ENCODE peak calls at places on chromosomes 2 and 18, in seven cellular contexts. R is CD8-positive, alpha-beta T cell; C is RWPE2; O is left ventricle myocardium inferior; B is neural progenitor cell; T is heart left ventricle; M is endothelial cell of umbilical vein. H is an unnamed sample.

GRCh38 chr2:84946204-84947009 is 24.6 kb upstream of the KCMF1 start:
- DNase-seq in R (peak; percentile 53), C (peak; percentile 94), O (no peak), B (no peak), T (no peak), M (peak; percentile 61), H (no peak)

GRCh38 chr2:127531133-127531709 is 4.3 kb upstream of the MYO7B start:
- DNase-seq in R (no peak), C (no peak), O (no peak), B (no peak), T (no peak), M (no peak), H (no peak)

GRCh38 chr2:239958366-239958765 is 66.8 kb downstream of the NDUFA10 start:
- DNase-seq in R (no peak), C (peak; percentile 35), O (no peak), B (no peak), T (no peak), M (no peak), H (peak; percentile 57)

GRCh38 chr2:263774-264492 is at the start of gene SH3YL1:
- DNase-seq in R (peak; percentile 63), C (peak; percentile 70), O (no peak), B (peak; percentile 39), T (peak; percentile 5), M (peak; percentile 7), H (peak; percentile 78)

GRCh38 chr2:240814280-240814679 is 5.7 kb downstream of the KIF1A start:
- DNase-seq in R (no peak), C (no peak), O (no peak), B (no peak), T (no peak), M (no peak), H (no peak)

GRCh38 chr2:240411261-240412160 is 24.0 kb upstream of the GPC1 start:
- DNase-seq in R (no peak), C (no peak), O (no peak), B (no peak), T (no peak), M (no peak), H (peak; percentile 23)

GRCh38 chr2:227411320-227411989 is 23.7 kb upstream of the SCYGR1 start:
- DNase-seq in R (no peak), C (no peak), O (no peak), B (no peak), T (no peak), M (no peak), H (no peak)

GRCh38 chr18:28439870-28440269 is 262.9 kb upstream of the CDH2 start:
- DNase-seq in R (no peak), C (no peak), O (no peak), B (no peak), T (no peak), M (no peak), H (no peak)

GRCh38 chr2:23092831-23093230 is 292.1 kb upstream of the KLHL29 start:
- DNase-seq in R (no peak), C (no peak), O (no peak), B (peak; percentile 76), T (no peak), M (no peak), H (no peak)

GRCh38 chr2:23091900-23092299 is 293.1 kb upstream of the KLHL29 start:
- DNase-seq in R (no peak), C (no peak), O (no peak), B (no peak), T (no peak), M (no peak), H (no peak)

DNA sequence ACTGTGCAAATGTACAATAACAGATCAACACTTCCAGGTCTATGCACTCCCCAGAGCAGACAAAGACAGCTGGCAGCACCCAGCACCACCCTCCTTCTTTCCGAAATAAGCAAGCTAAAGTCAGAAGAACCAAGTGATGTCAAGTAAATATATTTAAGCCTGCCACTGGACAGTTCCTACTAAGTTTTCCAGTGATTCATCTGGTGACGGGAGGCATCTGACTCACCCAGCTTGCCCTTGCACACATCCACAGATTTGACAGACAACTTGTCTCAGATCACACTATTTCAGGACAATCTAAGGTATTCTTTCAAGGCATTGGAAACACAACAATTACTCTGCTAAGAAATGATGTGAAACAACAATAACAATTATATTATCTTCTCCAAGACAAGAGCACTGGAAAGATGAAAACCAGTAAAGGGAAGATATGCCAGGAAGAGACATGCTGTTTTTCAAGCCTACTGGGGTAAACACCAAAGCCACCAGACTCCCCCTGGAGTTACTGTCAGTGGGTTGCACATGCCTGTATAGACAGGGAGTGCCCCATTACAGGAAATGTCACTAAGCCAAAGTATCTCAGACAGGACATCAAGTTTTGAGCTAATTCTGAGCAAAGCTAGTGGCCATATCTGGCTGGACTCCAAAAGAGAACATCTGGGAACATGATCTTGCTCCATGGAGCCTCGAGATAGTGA is 287.9 kb upstream of the KLHL29 start:
- DNase-seq in R (no peak), C (no peak), O (no peak), B (no peak), T (no peak), M (no peak), H (no peak)
- TF ChIP-seq CTCF in R (no peak), C (no peak), O (no peak), B (no peak), T (no peak), M (no peak), H (no peak)

GRCh38 chr18:2969695-2970094 is 43.2 kb downstream of the LPIN2 start:
- DNase-seq in R (no peak), C (no peak), O (no peak), B (no peak), T (no peak), M (no peak), H (no peak)

GRCh38 chr18:2965797-2966196 is 47.1 kb downstream of the LPIN2 start:
- DNase-seq in R (no peak), C (no peak), O (no peak), B (no peak), T (no peak), M (no peak), H (no peak)

GRCh38 chr18:2967357-2967756 is 45.6 kb downstream of the LPIN2 start:
- DNase-seq in R (no peak), C (no peak), O (no peak), B (no peak), T (no peak), M (no peak), H (no peak)

GRCh38 chr18:2968559-2968958 is 44.4 kb downstream of the LPIN2 start:
- DNase-seq in R (no peak), C (no peak), O (no peak), B (no peak), T (no peak), M (no peak), H (peak; percentile 47)

GRCh38 chr18:2967820-2968219 is 45.1 kb downstream of the LPIN2 start:
- DNase-seq in R (no peak), C (no peak), O (no peak), B (no peak), T (no peak), M (no peak), H (no peak)
- H3K4me1 ChIP-seq in R (peaks cover 97% of the 10 kb centered on the region), C (no peaks in the 10 kb centered on the region), O (peaks cover 59% of the 10 kb centered on the region), B (peaks cover 21% of the 10 kb centered on the region), T (peaks cover 98% of the 10 kb centered on the region), M (peaks cover 6% of the 10 kb centered on the region), H (peaks cover 77% of the 10 kb centered on the region)

DNA sequence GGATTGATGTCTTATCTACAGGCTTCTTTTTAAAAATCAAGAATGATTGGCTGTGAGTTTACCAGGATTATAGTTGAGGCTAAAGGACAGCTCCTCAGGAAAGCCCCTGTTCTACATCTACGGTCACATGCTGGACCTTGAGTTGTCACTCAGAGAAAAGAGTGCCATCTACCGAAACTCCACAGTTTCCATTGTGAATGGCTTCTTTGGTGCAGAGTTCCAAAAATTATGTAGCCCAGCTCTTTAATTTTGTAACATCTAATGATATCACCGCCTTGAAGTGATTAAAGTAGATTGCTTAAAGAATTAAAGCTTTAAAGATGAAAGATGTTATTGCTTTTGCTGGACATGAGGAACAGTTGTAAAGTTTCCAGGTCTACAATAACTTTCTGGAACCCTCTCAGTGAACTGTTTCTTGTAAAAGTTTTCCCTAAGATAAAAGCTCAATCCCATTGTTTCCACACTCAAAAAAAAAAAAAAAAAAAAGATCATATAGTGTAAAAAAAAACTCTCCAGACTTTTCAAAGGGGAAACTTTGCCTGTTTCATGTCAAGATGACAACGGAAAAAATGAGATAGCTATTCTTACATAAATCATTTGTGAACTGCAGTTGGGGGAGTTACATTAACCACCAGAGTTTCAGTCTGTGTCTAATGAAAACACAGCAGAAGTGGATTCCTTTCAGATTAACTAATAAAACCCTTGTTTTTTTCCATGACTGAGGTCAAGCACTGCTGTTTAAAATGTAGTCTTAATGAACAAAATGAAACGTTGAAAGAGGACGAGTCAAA is 4.3 kb downstream of the COL3A1 start:
- DNase-seq in R (no peak), C (no peak), O (no peak), B (peak; percentile 62), T (peak; percentile 17), M (peak; percentile 86), H (no peak)
- H3K4me3 ChIP-seq in R (no peak overlapping the region), C (no peak overlapping the region), O (peak overlapping the region; percentile 64), B (no peak overlapping the region), T (no peak overlapping the region), M (no peak overlapping the region), H (peak overlapping the region; percentile 5)

GRCh38 chr2:72220170-72220569 is 72.5 kb upstream of the CYP26B1 start:
- DNase-seq in R (no peak), C (no peak), O (no peak), B (peak; percentile 68), T (no peak), M (no peak), H (no peak)
- TF ChIP-seq CTCF in R (no peak), C (peak; percentile 35), O (peak; percentile 19), B (peak; percentile 52), T (peak; percentile 11), M (no peak), H (no peak)

GRCh38 chr2:3420076-3420848 is 40.8 kb downstream of the TRAPPC12 start:
- DNase-seq in R (no peak), C (no peak), O (no peak), B (no peak), T (no peak), M (no peak), H (no peak)

GRCh38 chr2:3423492-3424170 is 44.1 kb downstream of the TRAPPC12 start:
- DNase-seq in R (peak; percentile 75), C (no peak), O (peak; percentile 65), B (peak; percentile 63), T (peak; percentile 47), M (peak; percentile 63), H (peak; percentile 90)

GRCh38 chr2:3421053-3421452 is 41.6 kb downstream of the TRAPPC12 start:
- DNase-seq in R (no peak), C (no peak), O (no peak), B (no peak), T (no peak), M (no peak), H (no peak)

GRCh38 chr2:3421541-3421940 is 42.0 kb downstream of the TRAPPC12 start:
- DNase-seq in R (no peak), C (no peak), O (no peak), B (no peak), T (no peak), M (no peak), H (no peak)

DNA sequence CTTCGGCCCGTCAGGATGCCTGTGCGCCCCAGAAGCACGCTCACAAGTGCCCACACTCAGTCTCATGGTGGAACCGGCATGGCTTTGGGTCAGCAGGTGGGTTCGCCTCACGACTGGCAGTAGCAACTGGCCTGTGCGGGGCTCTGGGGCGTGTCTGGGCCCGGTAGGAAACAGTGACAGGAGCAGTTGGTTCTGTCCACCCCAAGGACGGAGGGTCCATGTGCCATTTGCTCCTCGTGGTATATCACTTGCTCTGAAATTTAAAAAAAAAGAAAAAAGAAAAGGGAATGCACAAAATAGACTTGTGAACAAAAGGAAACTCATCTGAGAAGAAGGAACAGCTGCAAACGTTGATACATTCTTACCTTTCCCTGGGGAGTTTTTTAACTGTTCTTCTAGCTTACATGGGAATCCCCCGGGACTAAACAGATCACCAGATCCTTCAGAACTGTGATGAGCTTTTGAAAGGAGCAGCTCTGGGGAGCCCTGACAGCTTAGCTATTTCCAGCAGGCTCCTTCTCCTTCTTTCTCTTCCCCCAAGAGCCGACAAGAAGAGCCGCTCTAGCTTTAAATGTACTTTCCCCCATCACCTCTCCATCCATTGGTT is 42.8 kb downstream of the TRAPPC12 start:
- DNase-seq in R (no peak), C (no peak), O (no peak), B (no peak), T (no peak), M (no peak), H (no peak)
- H3K4me1 ChIP-seq in R (no peaks in the 10 kb centered on the region), C (no peaks in the 10 kb centered on the region), O (peaks cover 15% of the 10 kb centered on the region), B (no peaks in the 10 kb centered on the region), T (no peaks in the 10 kb centered on the region), M (no peaks in the 10 kb centered on the region), H (no peaks in the 10 kb centered on the region)

H was measured in left lung.